ENCODE peak calls at places on chromosomes 2 and 18, in five cellular contexts. L is neuronal stem cell, P is H1, U is mesenchymal stem cell, B is H9. O is an unnamed sample.

GRCh38 chr2:165406053-165406628 is 63.4 kb upstream of the CSRNP3 start:
- DNase-seq in P (no peak), L (peak; percentile 8), U (peak; percentile 8), B (peak; percentile 60), O (no peak)

GRCh38 chr18:8706545-8706980 is 1.2 kb downstream of the MTCL1 start:
- DNase-seq in L (no peak), B (no peak), P (no peak), U (no peak), O (peak; percentile 16)

GRCh38 chr2:205680067-205680466 is 2.2 kb upstream of the NRP2 start:
- DNase-seq in B (peak; percentile 92), P (peak; percentile 86), U (peak; percentile 91), L (peak; percentile 86), O (peak; percentile 92)

GRCh38 chr2:53460347-53460746 is 307.3 kb upstream of the CHAC2 start:
- DNase-seq in B (no peak), L (no peak), U (no peak), P (no peak), O (no peak)

GRCh38 chr18:54948350-54948837 is 10.9 kb downstream of the CCDC68 start:
- DNase-seq in P (no peak), U (peak; percentile 80), B (no peak), L (no peak), O (peak; percentile 43)

GRCh38 chr2:70084973-70085710 is 2.1 kb upstream of the PCBP1 start:
- DNase-seq in L (no peak), U (no peak), P (peak; percentile 74), B (peak; percentile 96), O (no peak)

GRCh38 chr2:8303322-8303832 is 378.5 kb upstream of the ID2 start:
- DNase-seq in B (peak; percentile 22), U (peak; percentile 15), L (no peak), P (no peak), O (no peak)

GRCh38 chr2:106551466-106552130 is 64.4 kb downstream of the CD8B2 start:
- DNase-seq in U (no peak), L (no peak), B (no peak), P (no peak), O (no peak)

GRCh38 chr2:127644661-127645394 is 1.1 kb upstream of the GPR17 start:
- DNase-seq in B (no peak), U (no peak), L (no peak), P (no peak), O (no peak)

GRCh38 chr18:46053368-46054095 is 18.5 kb downstream of the PSTPIP2 start:
- DNase-seq in L (no peak), U (no peak), B (no peak), P (no peak), O (peak; percentile 68)

GRCh38 chr2:156511803-156512202 is 75.6 kb downstream of the GPD2 start:
- DNase-seq in P (no peak), L (no peak), B (no peak), U (no peak), O (no peak)

GRCh38 chr2:180184506-180184905 is 177.4 kb upstream of the CWC22 start:
- DNase-seq in U (no peak), B (no peak), P (no peak), L (no peak), O (peak; percentile 64)

GRCh38 chr18:9851511-9851910 is 34.3 kb upstream of the TXNDC2 start:
- DNase-seq in U (peak; percentile 27), B (no peak), L (no peak), P (no peak), O (no peak)

GRCh38 chr2:26039603-26040367 is 5.9 kb downstream of the RAB10 start:
- DNase-seq in B (no peak), U (no peak), L (no peak), P (no peak), O (no peak)

GRCh38 chr2:3130444-3130843 is 247.2 kb downstream of the EIPR1 start:
- DNase-seq in B (no peak), U (no peak), P (no peak), L (no peak), O (no peak)

GRCh38 chr2:59177748-59178147 is 936.6 kb upstream of the FANCL start:
- DNase-seq in U (no peak), L (no peak), P (no peak), B (no peak), O (no peak)

GRCh38 chr2:175036582-175037018 is 31.4 kb upstream of the CHN1 start:
- DNase-seq in U (peak; percentile 49), B (no peak), P (no peak), L (peak; percentile 9), O (peak; percentile 24)

GRCh38 chr2:176813526-176814179 is 398.9 kb upstream of the HNRNPA3 start:
- DNase-seq in U (no peak), B (no peak), L (no peak), P (no peak), O (no peak)

GRCh38 chr2:138095336-138095735 is 131.1 kb downstream of the HNMT start:
- DNase-seq in L (no peak), P (no peak), B (no peak), U (no peak), O (no peak)

DNA sequence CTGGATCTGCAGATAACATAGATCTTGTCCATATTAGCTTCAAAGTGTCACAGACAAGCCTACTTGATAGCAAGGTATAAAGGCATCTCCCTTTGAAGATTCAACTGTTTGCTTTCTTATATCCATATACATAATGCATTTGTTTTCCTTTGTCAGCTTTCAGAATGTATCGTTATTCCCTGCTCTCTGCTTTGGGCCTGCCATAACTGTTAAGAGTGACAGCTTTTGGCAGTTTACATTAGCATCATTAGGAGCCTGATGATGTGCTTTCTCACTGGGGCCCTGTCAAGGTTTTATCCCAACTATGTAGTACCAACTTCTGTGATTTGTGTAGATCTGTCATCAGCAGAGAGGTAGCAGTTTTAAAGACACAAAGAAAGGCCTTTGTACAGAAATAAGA is 604.2 kb upstream of the CDH7 start:
- DNase-seq in L (no peak), B (no peak), P (no peak), U (no peak), O (no peak)
- H3K9me3 ChIP-seq in L (no peaks in the 10 kb centered on the region), B (no peaks in the 10 kb centered on the region), P (no peaks in the 10 kb centered on the region), U (peaks cover 21% of the 10 kb centered on the region), O (peaks cover 6% of the 10 kb centered on the region)

GRCh38 chr2:47747878-47748277 is 35.1 kb upstream of the MSH6 start:
- DNase-seq in B (no peak), P (no peak), U (no peak), L (no peak), O (no peak)

DNA sequence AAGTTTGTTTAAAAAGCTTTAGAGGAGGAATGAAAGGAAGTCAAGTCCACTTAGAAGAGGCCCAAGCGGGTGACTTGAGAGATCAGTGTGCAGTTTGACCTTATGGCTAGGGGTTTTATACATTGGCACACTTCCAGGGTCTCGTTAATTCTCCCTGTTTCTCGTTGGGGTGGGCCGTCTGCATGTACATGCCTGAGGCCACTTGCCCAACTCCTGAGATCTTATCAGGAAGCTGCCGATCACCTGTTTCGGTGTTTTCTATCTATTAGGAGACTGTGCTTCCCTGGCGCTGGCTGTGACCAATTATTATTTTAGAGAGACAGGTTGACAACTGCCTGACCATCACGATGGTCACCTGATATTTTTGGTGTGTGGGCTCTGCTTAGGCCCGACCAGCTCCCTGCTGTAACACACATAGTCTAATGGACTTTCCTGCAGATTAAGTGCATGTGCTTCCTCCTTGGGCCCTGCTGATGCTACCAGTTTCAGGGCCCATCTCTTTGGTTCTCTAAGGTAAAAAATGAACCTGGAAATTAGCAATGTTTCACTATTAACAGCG is 31.0 kb upstream of the MSH6 start:
- DNase-seq in P (no peak), U (peak; percentile 33), B (no peak), L (no peak), O (no peak)
- H2BK15ac ChIP-seq in P (peak overlapping the region; percentile 37), U (no peak overlapping the region), B (no peak overlapping the region), L (no peak overlapping the region), O (no peak overlapping the region)

DNA sequence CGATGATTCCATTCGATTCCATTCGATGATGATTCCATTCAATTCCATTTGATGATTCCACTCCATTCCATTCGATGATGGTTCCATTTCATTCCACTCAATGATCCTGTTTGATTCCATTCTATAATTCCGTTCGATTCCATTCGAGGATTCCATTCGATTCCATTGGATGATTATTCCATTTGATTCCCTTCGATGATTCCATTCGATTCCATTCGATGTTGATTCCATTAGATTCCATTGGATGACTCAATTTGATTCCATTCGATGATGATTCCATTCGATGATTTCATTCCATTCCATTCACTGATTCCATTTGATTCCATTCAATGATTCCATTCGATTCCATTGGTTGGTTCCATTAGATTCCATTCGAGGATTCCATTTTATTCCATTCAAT is 1084.4 kb downstream of the RPIA start:
- DNase-seq in B (no peak), P (no peak), U (no peak), L (no peak), O (no peak)
- H3K9me3 ChIP-seq in B (peaks cover 87% of the 10 kb centered on the region), P (peaks cover 25% of the 10 kb centered on the region), U (peaks cover 85% of the 10 kb centered on the region), L (peaks cover 5% of the 10 kb centered on the region), O (peaks cover 48% of the 10 kb centered on the region)

GRCh38 chr2:43349944-43350343 is 123.5 kb upstream of the ZFP36L2 start:
- DNase-seq in L (no peak), P (no peak), B (no peak), U (peak; percentile 64), O (peak; percentile 87)
- H2BK15ac ChIP-seq in L (no peak overlapping the region), P (no peak overlapping the region), B (no peak overlapping the region), U (no peak overlapping the region), O (peak overlapping the region; percentile 89)

GRCh38 chr2:881204-881918 is 69.3 kb upstream of the SNTG2 start:
- DNase-seq in U (no peak), P (no peak), L (no peak), B (peak; percentile 14), O (no peak)
- H3K9me3 ChIP-seq in U (no peaks in the 10 kb centered on the region), P (no peaks in the 10 kb centered on the region), L (no peaks in the 10 kb centered on the region), B (no peaks in the 10 kb centered on the region), O (peaks cover 28% of the 10 kb centered on the region)

GRCh38 chr2:189225032-189225431 is 45.5 kb upstream of the COL5A2 start:
- DNase-seq in L (no peak), U (no peak), P (no peak), B (no peak), O (no peak)
- H2BK15ac ChIP-seq in L (no peak overlapping the region), U (no peak overlapping the region), P (no peak overlapping the region), B (no peak overlapping the region), O (no peak overlapping the region)

DNA sequence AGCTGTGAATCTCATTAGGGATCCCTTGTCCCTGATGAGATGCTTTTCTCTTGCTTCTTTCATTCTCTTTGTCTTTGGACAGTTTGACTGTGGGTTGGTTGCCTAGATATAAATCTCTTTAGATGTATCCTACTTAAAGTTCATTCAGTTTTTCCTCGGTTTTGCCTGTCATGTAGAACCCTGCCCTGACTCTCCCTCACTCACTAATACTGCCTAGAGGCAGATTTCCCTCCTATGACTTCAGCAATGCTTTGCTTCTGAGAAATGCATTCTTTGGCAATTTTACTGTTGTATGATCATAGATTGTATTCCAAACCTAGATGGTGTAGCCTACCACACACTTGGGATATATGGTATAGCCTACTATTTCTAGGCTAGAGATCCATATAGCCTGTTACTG is 421.5 kb upstream of the TCF4 start:
- DNase-seq in B (no peak), L (no peak), U (no peak), P (no peak), O (no peak)
- H3K9me3 ChIP-seq in B (no peaks in the 10 kb centered on the region), L (no peaks in the 10 kb centered on the region), U (no peaks in the 10 kb centered on the region), P (no peaks in the 10 kb centered on the region), O (no peaks in the 10 kb centered on the region)